ENCODE peak calls at places on chromosome X, in six cellular contexts. C, T, P, A, U and H are unnamed samples.

GRCh38 chrX:43655961-43656494 is at the start of gene MAOA:
- DNase-seq in T (no peak), U (peak; percentile 77), C (peak; percentile 2), A (peak; percentile 9), P (peak; percentile 43), H (peak; percentile 81)

GRCh38 chrX:6505960-6506359 is 29.0 kb downstream of the VCX3A start:
- DNase-seq in U (no peak), P (no peak), T (no peak), A (no peak), C (no peak), H (no peak)

GRCh38 chrX:64894454-64895038 is 81.7 kb downstream of the ZC4H2 start:
- DNase-seq in A (peak; percentile 6), P (no peak), C (peak; percentile 3), T (no peak), U (peak; percentile 21), H (no peak)

GRCh38 chrX:109393859-109394258 is 88.0 kb downstream of the GUCY2F start:
- DNase-seq in A (peak; percentile 2), T (no peak), U (no peak), P (no peak), C (peak; percentile 4), H (no peak)

GRCh38 chrX:72050011-72050410 is 81.7 kb downstream of the RTL5 start:
- DNase-seq in C (no peak), P (no peak), U (no peak), A (no peak), T (no peak), H (peak; percentile 0)

GRCh38 chrX:39491548-39492297 is 606.0 kb downstream of the BCOR start:
- DNase-seq in A (no peak), P (no peak), C (no peak), U (no peak), T (peak; percentile 8), H (no peak)

GRCh38 chrX:154517101-154517781 is 1.2 kb upstream of the FAM3A start:
- DNase-seq in T (no peak), P (no peak), A (no peak), U (no peak), C (no peak), H (no peak)

GRCh38 chrX:39840141-39841126 is 257.3 kb downstream of the BCOR start:
- DNase-seq in P (no peak), C (no peak), T (no peak), U (no peak), A (no peak), H (no peak)

GRCh38 chrX:46912673-46913491 is 661 bp downstream of the JADE3 start:
- DNase-seq in T (no peak), A (peak; percentile 52), P (peak; percentile 75), C (peak; percentile 53), U (no peak), H (no peak)

GRCh38 chrX:101931494-101932248 is at the start of gene ZMAT1:
- DNase-seq in A (peak; percentile 76), T (peak; percentile 78), P (peak; percentile 17), U (peak; percentile 95), C (peak; percentile 89), H (no peak)

GRCh38 chrX:135596495-135596894 is 76.0 kb downstream of the INTS6L start:
- DNase-seq in A (no peak), C (peak; percentile 41), T (no peak), P (no peak), U (no peak), H (no peak)

GRCh38 chrX:20066968-20067708 is 49.6 kb downstream of the MAP7D2 start:
- DNase-seq in U (peak; percentile 30), A (peak; percentile 32), C (peak; percentile 54), P (peak; percentile 29), T (no peak), H (no peak)